ENCODE peak calls at places on chromosomes 5 and 9, in six cellular contexts. N is HCT116, S is GM12878, W is K562, H is HepG2, B is H1. A is an unnamed sample.

GRCh38 chr5:103808464-103809106 is 246.0 kb upstream of the NUDT12 start:
- DNase-seq in N (peak), S (no peak), W (peak), H (peak), B (peak), A (peak)

GRCh38 chr5:160174780-160175437 is 54.4 kb upstream of the FABP6 start:
- DNase-seq in N (no peak), S (no peak), W (no peak), H (no peak), B (no peak), A (no peak)

GRCh38 chr9:6681957-6682501 is 36.5 kb upstream of the GLDC start:
- DNase-seq in N (no peak), S (no peak), W (no peak), H (no peak), B (no peak), A (no peak)

GRCh38 chr5:17012289-17012688 is 76.2 kb upstream of the MYO10 start:
- DNase-seq in N (no peak), S (no peak), W (no peak), H (no peak), B (no peak), A (no peak)

GRCh38 chr5:5316333-5316732 is 106.1 kb upstream of the ICE1 start:
- DNase-seq in N (no peak), S (no peak), W (no peak), H (no peak), B (no peak), A (no peak)

GRCh38 chr9:134236935-134237629 is 72.7 kb upstream of the RNU6ATAC start:
- DNase-seq in N (no peak), S (no peak), W (no peak), H (no peak), B (no peak), A (no peak)

GRCh38 chr5:129246088-129246487 is 151.5 kb downstream of the ISOC1 start:
- DNase-seq in N (no peak), S (no peak), W (no peak), H (no peak), B (no peak), A (no peak)

GRCh38 chr5:85576666-85577065 is 1041.1 kb upstream of the COX7C start:
- DNase-seq in N (no peak), S (no peak), W (no peak), H (no peak), B (no peak), A (no peak)

GRCh38 chr5:5314166-5314565 is 108.3 kb upstream of the ICE1 start:
- DNase-seq in N (no peak), S (no peak), W (no peak), H (no peak), B (no peak), A (no peak)

GRCh38 chr5:82396871-82397514 is 118.8 kb upstream of the RPS23 start:
- DNase-seq in N (peak), S (no peak), W (no peak), H (peak), B (no peak), A (no peak)

GRCh38 chr9:35562895-35563746 is 41.9 kb upstream of the TESK1 start:
- DNase-seq in N (no peak), S (no peak), W (no peak), H (no peak), B (no peak), A (no peak)

DNA sequence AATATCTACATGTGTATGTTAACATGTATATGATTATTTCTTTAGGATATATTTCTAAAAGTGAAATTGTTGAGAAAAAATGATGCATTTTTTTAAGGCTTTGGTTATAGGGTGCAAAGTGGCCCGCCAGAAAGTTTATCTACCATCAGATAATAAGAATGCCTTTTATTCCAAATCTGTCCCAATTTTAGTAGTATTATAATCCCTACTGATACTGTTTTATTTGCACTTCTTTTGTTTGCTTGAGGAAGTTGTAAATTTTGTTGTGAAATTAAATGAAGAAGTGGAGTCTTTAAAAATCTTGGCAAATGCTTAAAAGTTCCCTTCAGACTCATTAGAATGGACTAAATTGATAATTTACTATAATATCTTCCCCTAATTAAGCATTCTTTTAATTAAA is 73.0 kb downstream of the NIPBL start:
- DNase-seq in N (no peak), S (no peak), W (no peak), H (no peak), B (no peak), A (no peak)
- TF ChIP-seq ATF3 in N (no peak), S (no peak), W (no peak), H (no peak), B (no peak), A (no peak)

DNA sequence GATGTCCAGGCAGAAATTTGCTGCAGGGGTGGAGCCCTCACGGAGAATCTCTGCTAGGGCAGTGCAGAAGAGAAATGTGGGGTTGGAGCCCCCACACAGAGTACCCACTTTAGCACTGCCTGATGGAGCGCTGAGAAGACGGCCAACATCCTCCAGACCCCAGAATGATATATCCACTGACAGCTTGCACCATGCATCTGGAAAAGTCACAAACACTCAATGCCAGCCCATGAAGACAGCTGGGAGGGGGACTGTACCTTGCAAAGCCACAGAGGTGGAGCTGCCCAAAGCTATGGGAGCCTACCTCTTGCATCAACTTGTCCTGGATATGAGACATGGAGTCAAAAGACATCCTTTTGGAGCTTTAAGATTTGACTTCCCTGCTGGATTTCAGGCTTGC is 426.3 kb upstream of the FAM174A start:
- DNase-seq in N (no peak), S (no peak), W (no peak), H (no peak), B (no peak), A (no peak)
- TF ChIP-seq ATF3 in N (no peak), S (no peak), W (no peak), H (no peak), B (no peak), A (no peak)

GRCh38 chr9:16624356-16624755 is 246.1 kb downstream of the BNC2 start:
- DNase-seq in N (no peak), S (no peak), W (no peak), H (no peak), B (no peak), A (no peak)

GRCh38 chr9:16626577-16627130 is 243.8 kb downstream of the BNC2 start:
- DNase-seq in N (no peak), S (no peak), W (no peak), H (no peak), B (no peak), A (no peak)

GRCh38 chr9:16625106-16625505 is 245.4 kb downstream of the BNC2 start:
- DNase-seq in N (no peak), S (no peak), W (no peak), H (no peak), B (no peak), A (no peak)

GRCh38 chr9:16627967-16628366 is 242.5 kb downstream of the BNC2 start:
- DNase-seq in N (no peak), S (no peak), W (no peak), H (no peak), B (no peak), A (no peak)

GRCh38 chr9:16625831-16626230 is 244.6 kb downstream of the BNC2 start:
- DNase-seq in N (no peak), S (no peak), W (no peak), H (no peak), B (no peak), A (no peak)
- TF ChIP-seq ATF3 in N (no peak), S (no peak), W (no peak), H (no peak), B (no peak), A (no peak)

DNA sequence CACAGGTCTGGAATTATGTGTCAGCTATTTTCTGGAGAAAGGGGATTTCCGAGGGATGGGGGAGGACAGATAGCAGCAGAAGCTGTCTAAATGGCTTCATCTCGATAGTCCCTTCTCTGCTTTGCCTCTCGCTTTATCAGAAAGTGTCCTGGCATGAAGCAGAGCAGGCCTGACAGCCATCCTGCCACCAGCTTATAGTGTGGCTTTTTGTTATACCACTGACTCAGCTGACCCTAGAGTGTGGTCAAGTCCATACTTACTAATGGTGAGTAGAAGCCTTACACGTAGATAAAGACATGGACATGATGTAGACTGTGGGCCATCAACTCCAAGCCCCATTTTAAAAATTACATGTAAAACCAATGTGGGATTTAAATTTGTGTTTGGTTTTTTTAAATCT is 50.0 kb downstream of the RCL1 start:
- DNase-seq in N (no peak), S (no peak), W (no peak), H (no peak), B (no peak), A (no peak)
- TF ChIP-seq ATF3 in N (no peak), S (no peak), W (no peak), H (no peak), B (no peak), A (no peak)

GRCh38 chr9:18658764-18659705 is 185.1 kb downstream of the ADAMTSL1 start:
- DNase-seq in N (no peak), S (no peak), W (no peak), H (no peak), B (no peak), A (no peak)
- TF ChIP-seq ATF3 in N (no peak), S (no peak), W (no peak), H (no peak), B (no peak), A (no peak)

GRCh38 chr9:87193925-87194380 is 246.6 kb upstream of the GAS1 start:
- DNase-seq in N (no peak), S (no peak), W (no peak), H (no peak), B (no peak), A (no peak)
- TF ChIP-seq ATF3 in N (no peak), S (no peak), W (no peak), H (no peak), B (no peak), A (no peak)

GRCh38 chr5:12636209-12636608 is 732.0 kb upstream of the CTNND2 start:
- DNase-seq in N (no peak), S (no peak), W (no peak), H (no peak), B (no peak), A (no peak)
- TF ChIP-seq ATF3 in N (no peak), S (no peak), W (no peak), H (no peak), B (no peak), A (no peak)

GRCh38 chr9:110128664-110129329 is 79.2 kb downstream of the C9orf152 start:
- DNase-seq in N (no peak), S (peak), W (no peak), H (no peak), B (no peak), A (no peak)

GRCh38 chr9:110125207-110125751 is 82.7 kb downstream of the C9orf152 start:
- DNase-seq in N (no peak), S (no peak), W (no peak), H (peak), B (peak), A (peak)

GRCh38 chr9:110126986-110127864 is 80.7 kb downstream of the C9orf152 start:
- DNase-seq in N (no peak), S (no peak), W (no peak), H (peak), B (no peak), A (peak)

GRCh38 chr9:110125763-110126351 is 82.1 kb downstream of the C9orf152 start:
- DNase-seq in N (no peak), S (no peak), W (no peak), H (no peak), B (no peak), A (no peak)

GRCh38 chr9:110126457-110126856 is 81.5 kb downstream of the C9orf152 start:
- DNase-seq in N (no peak), S (no peak), W (no peak), H (no peak), B (no peak), A (no peak)
- TF ChIP-seq ATF3 in N (no peak), S (no peak), W (no peak), H (no peak), B (no peak), A (no peak)

DNA sequence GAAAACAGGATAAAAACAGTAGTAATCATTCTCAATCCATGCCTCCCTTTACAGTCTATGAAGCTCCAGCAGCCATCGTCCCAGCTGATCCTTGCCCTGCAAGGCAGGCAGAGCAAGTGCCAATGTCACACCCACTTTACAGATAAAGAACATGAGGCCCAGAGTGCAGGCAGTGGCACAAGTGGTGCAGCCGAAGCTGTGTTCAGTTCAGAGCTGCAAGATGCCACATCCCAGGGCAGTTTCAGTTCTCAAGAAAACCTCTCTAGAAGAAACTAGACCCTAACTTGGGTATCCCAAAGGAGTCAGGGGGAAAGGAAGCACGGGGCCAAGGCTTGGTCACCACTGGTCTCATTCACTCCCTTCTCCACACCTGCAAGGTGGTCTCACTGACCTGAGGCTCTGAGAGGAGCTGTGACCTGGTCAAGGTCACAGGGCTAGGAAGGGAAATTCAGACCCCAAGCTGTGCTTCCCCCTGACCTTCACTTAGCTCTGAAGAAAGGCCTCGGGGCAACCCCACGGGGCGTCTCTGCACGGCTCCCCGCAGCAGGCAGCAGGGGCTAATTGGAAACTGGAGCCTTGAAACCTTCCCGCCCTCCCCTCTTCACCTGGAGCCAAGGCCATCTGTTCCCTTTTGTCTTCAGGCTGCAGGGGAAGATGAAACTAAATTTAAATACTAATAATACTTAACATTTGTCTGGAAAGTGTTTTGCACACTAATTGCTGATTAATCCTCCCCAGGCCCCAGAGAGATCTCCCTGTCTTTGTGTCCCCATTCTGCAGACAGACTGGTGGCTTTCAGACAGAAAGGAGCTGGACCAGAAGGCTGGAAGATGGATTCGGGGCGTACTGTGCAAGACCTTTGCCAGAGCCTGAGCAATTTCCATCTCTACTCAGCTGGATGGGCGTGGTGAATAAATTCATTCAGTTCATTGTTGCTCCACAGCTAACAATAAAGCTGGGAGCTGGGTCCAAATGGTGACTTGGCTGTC is 34.3 kb upstream of the CPLX2 start:
- DNase-seq in N (no peak), S (no peak), W (no peak), H (no peak), B (no peak), A (peak)
- TF ChIP-seq ATF3 in N (no peak), S (no peak), W (no peak), H (no peak), B (no peak), A (no peak)

A was measured in WTC11.